ENCODE peak calls at places on chromosomes 7 and 10, in six cellular contexts. One of them, this sample, is unnamed. For H3K9me3 and H3K4me1, the result is how much of the 10 kb centered on the place peaks cover.

GRCh38 chr10:70528726-70529362 is 50.3 kb downstream of the PALD1 start:
- DNase-seq in Panc1: no peak
- DNase-seq in CD8-positive, alpha-beta T cell: no peak
- DNase-seq in adrenal gland: no peak
- DNase-seq in cardiac muscle cell: peak
- DNase-seq in lower lobe of right lung: no peak
- DNase-seq in this sample: no peak

GRCh38 chr10:86178401-86179142 is 188.0 kb downstream of the GRID1 start:
- DNase-seq in Panc1: no peak
- DNase-seq in CD8-positive, alpha-beta T cell: no peak
- DNase-seq in adrenal gland: no peak
- DNase-seq in cardiac muscle cell: peak
- DNase-seq in lower lobe of right lung: no peak
- DNase-seq in this sample: no peak

GRCh38 chr7:21771906-21772610 is 173.6 kb downstream of the CDCA7L start:
- DNase-seq in Panc1: no peak
- DNase-seq in CD8-positive, alpha-beta T cell: no peak
- DNase-seq in adrenal gland: no peak
- DNase-seq in cardiac muscle cell: peak
- DNase-seq in lower lobe of right lung: no peak
- DNase-seq in this sample: no peak

GRCh38 chr7:90596745-90597526 is 815 bp downstream of the CDK14 start:
- DNase-seq in Panc1: no peak
- DNase-seq in CD8-positive, alpha-beta T cell: no peak
- DNase-seq in adrenal gland: no peak
- DNase-seq in cardiac muscle cell: peak
- DNase-seq in lower lobe of right lung: no peak
- DNase-seq in this sample: no peak

GRCh38 chr7:142854505-142855400 is at the start of gene EPHB6:
- DNase-seq in Panc1: no peak
- DNase-seq in CD8-positive, alpha-beta T cell: peak
- DNase-seq in adrenal gland: peak
- DNase-seq in cardiac muscle cell: peak
- DNase-seq in lower lobe of right lung: peak
- DNase-seq in this sample: peak

GRCh38 chr7:50068850-50069551 is 24.0 kb downstream of the ZPBP start:
- DNase-seq in Panc1: peak
- DNase-seq in CD8-positive, alpha-beta T cell: no peak
- DNase-seq in adrenal gland: peak
- DNase-seq in cardiac muscle cell: no peak
- DNase-seq in lower lobe of right lung: no peak
- DNase-seq in this sample: peak

GRCh38 chr7:8290645-8291308 is 28.8 kb upstream of the ICA1 start:
- DNase-seq in Panc1: no peak
- DNase-seq in CD8-positive, alpha-beta T cell: no peak
- DNase-seq in adrenal gland: no peak
- DNase-seq in cardiac muscle cell: no peak
- DNase-seq in lower lobe of right lung: no peak
- DNase-seq in this sample: peak

GRCh38 chr7:48101352-48101751 is 12.3 kb downstream of the UPP1 start:
- DNase-seq in Panc1: no peak
- DNase-seq in CD8-positive, alpha-beta T cell: no peak
- DNase-seq in adrenal gland: no peak
- DNase-seq in cardiac muscle cell: no peak
- DNase-seq in lower lobe of right lung: no peak
- DNase-seq in this sample: no peak

GRCh38 chr10:99976886-99977391 is 32.8 kb downstream of the DNMBP start:
- DNase-seq in Panc1: no peak
- DNase-seq in CD8-positive, alpha-beta T cell: no peak
- DNase-seq in adrenal gland: peak
- DNase-seq in cardiac muscle cell: no peak
- DNase-seq in lower lobe of right lung: no peak
- DNase-seq in this sample: no peak

DNA sequence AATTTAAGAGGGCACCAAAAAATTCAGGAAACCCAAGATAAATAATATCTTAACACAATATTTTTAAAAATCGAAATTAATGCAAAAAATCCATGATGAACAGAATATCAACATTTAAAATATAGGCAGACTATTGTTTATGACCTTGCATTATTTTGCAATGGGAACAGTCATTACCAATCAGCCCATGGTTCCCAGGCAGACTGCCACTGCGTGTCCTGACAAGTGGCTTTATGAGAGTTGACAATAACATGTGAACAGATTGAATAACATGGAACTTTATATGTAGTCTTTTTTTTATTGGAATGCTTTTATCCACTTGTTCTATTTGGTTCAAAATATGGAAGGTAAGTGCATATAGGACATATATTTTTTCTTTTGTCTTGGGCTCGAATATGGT is 3.1 kb upstream of the AVPI1 start:
- DNase-seq in Panc1: no peak
- DNase-seq in CD8-positive, alpha-beta T cell: no peak
- DNase-seq in adrenal gland: no peak
- DNase-seq in cardiac muscle cell: no peak
- DNase-seq in lower lobe of right lung: no peak
- DNase-seq in this sample: peak
- H3K27ac ChIP-seq in Panc1: no peak
- H3K27ac ChIP-seq in CD8-positive, alpha-beta T cell: no peak
- H3K27ac ChIP-seq in adrenal gland: peak
- H3K27ac ChIP-seq in cardiac muscle cell: no peak
- H3K27ac ChIP-seq in lower lobe of right lung: peak
- H3K27ac ChIP-seq in this sample: peak

GRCh38 chr7:53245721-53246120 is 210.3 kb downstream of the POM121L12 start:
- DNase-seq in Panc1: no peak
- DNase-seq in CD8-positive, alpha-beta T cell: no peak
- DNase-seq in adrenal gland: no peak
- DNase-seq in cardiac muscle cell: no peak
- DNase-seq in lower lobe of right lung: no peak
- DNase-seq in this sample: no peak
- H3K9me3 ChIP-seq in Panc1: under half
- H3K9me3 ChIP-seq in CD8-positive, alpha-beta T cell: under half
- H3K9me3 ChIP-seq in adrenal gland: under half
- H3K9me3 ChIP-seq in cardiac muscle cell: under half
- H3K9me3 ChIP-seq in lower lobe of right lung: under half
- H3K9me3 ChIP-seq in this sample: under half

DNA sequence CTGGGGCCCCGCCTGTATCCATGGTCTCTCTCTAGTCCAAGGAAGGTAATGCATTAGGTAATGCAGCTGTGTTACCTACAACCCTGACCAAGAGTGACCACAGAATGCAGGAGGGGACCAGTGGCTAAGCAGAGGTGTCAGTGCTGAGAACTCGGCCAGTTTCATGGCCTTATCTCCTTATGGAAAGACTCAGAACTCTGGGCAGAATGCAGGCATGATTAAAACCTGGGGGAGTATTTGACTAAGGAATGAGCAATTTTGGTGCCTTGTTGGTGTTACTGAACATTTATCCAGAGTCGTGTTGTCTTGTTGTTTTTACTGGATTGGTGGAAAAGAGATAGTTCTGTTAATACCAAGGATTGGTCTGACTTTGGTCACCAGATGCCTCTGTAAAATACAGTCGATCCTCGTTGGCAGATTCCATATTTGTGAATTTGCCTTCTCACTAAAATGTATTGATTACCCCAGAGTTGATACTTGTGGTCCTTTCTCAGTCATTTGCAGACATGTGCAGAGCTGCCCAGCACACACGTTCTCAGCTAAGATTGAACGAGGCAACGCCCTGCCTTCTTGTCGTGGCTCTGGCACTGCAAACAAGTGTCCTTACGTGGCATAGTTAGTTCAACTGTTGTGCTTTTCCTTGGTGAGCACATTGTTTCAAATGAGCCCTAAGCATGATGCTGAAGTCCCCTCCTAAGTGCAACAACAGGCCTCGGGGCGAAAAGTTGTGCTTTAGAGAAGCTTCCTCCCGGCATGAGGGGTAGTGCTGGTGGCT is 135.7 kb upstream of the BTBD16 start:
- DNase-seq in Panc1: no peak
- DNase-seq in CD8-positive, alpha-beta T cell: no peak
- DNase-seq in adrenal gland: no peak
- DNase-seq in cardiac muscle cell: no peak
- DNase-seq in lower lobe of right lung: no peak
- DNase-seq in this sample: no peak
- H3K4me1 ChIP-seq in Panc1: half or more
- H3K4me1 ChIP-seq in CD8-positive, alpha-beta T cell: under half
- H3K4me1 ChIP-seq in adrenal gland: under half
- H3K4me1 ChIP-seq in cardiac muscle cell: half or more
- H3K4me1 ChIP-seq in lower lobe of right lung: under half
- H3K4me1 ChIP-seq in this sample: under half

DNA sequence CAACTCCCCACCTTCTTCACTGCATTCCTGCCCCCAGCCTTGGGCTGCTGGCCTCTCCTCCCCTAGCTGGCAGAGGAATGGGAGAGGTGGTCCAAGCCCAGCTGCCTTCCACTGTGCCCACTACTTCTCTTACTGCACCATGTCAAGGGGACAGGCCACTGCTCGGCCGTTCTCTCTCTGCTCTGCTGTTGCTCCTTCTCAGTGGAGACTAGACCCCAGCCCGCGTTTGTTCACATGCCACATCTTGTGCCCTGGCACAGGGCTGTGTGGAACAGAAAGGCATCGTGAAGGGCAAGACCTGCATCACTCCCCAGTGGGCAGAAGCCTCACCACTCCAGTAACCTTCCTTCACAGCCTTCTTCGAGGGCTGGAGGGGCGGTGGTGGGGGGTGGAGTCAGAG is 711 bp upstream of the CDHR3 start:
- DNase-seq in Panc1: no peak
- DNase-seq in CD8-positive, alpha-beta T cell: no peak
- DNase-seq in adrenal gland: no peak
- DNase-seq in cardiac muscle cell: no peak
- DNase-seq in lower lobe of right lung: no peak
- DNase-seq in this sample: no peak
- H3K27ac ChIP-seq in Panc1: no peak
- H3K27ac ChIP-seq in CD8-positive, alpha-beta T cell: no peak
- H3K27ac ChIP-seq in adrenal gland: no peak
- H3K27ac ChIP-seq in cardiac muscle cell: no peak
- H3K27ac ChIP-seq in lower lobe of right lung: peak
- H3K27ac ChIP-seq in this sample: peak

GRCh38 chr7:98691619-98692018 is 74.5 kb downstream of the NPTX2 start:
- DNase-seq in Panc1: no peak
- DNase-seq in CD8-positive, alpha-beta T cell: no peak
- DNase-seq in adrenal gland: no peak
- DNase-seq in cardiac muscle cell: no peak
- DNase-seq in lower lobe of right lung: no peak
- DNase-seq in this sample: no peak
- H3K9me3 ChIP-seq in Panc1: under half
- H3K9me3 ChIP-seq in CD8-positive, alpha-beta T cell: under half
- H3K9me3 ChIP-seq in adrenal gland: under half
- H3K9me3 ChIP-seq in cardiac muscle cell: under half
- H3K9me3 ChIP-seq in lower lobe of right lung: under half
- H3K9me3 ChIP-seq in this sample: under half

GRCh38 chr10:116444527-116445142 is 17.0 kb downstream of the PNLIPRP3 start:
- DNase-seq in Panc1: peak
- DNase-seq in CD8-positive, alpha-beta T cell: no peak
- DNase-seq in adrenal gland: peak
- DNase-seq in cardiac muscle cell: peak
- DNase-seq in lower lobe of right lung: no peak
- DNase-seq in this sample: no peak

GRCh38 chr10:116437076-116437692 is 9.5 kb downstream of the PNLIPRP3 start:
- DNase-seq in Panc1: no peak
- DNase-seq in CD8-positive, alpha-beta T cell: no peak
- DNase-seq in adrenal gland: no peak
- DNase-seq in cardiac muscle cell: no peak
- DNase-seq in lower lobe of right lung: no peak
- DNase-seq in this sample: no peak

GRCh38 chr10:116440330-116441030 is 12.8 kb downstream of the PNLIPRP3 start:
- DNase-seq in Panc1: no peak
- DNase-seq in CD8-positive, alpha-beta T cell: no peak
- DNase-seq in adrenal gland: no peak
- DNase-seq in cardiac muscle cell: no peak
- DNase-seq in lower lobe of right lung: no peak
- DNase-seq in this sample: no peak
- H3K4me1 ChIP-seq in Panc1: under half
- H3K4me1 ChIP-seq in CD8-positive, alpha-beta T cell: under half
- H3K4me1 ChIP-seq in adrenal gland: under half
- H3K4me1 ChIP-seq in cardiac muscle cell: under half
- H3K4me1 ChIP-seq in lower lobe of right lung: under half
- H3K4me1 ChIP-seq in this sample: under half

DNA sequence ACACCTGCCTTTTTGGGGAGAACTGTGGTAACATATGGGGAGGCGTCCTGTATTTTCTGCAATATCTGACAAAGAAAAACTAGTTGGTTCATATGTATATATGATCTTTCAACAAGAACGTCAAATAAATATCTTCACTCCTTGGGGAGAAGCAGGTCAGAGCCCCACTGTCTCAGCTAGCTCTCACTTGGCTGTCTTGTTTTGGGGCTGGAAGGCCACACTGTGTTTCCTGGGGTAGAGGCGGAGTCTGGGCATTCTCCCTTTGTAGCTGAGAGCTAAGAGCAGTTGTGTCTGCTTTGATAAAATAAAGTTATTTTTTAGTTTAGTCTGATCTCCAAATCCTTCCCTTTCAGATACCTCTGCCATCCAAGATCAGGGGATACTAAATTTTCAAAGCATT is 83.9 kb upstream of the IGFBP3 start:
- DNase-seq in Panc1: no peak
- DNase-seq in CD8-positive, alpha-beta T cell: no peak
- DNase-seq in adrenal gland: no peak
- DNase-seq in cardiac muscle cell: no peak
- DNase-seq in lower lobe of right lung: no peak
- DNase-seq in this sample: no peak
- H3K27ac ChIP-seq in Panc1: no peak
- H3K27ac ChIP-seq in CD8-positive, alpha-beta T cell: no peak
- H3K27ac ChIP-seq in adrenal gland: no peak
- H3K27ac ChIP-seq in cardiac muscle cell: no peak
- H3K27ac ChIP-seq in lower lobe of right lung: no peak
- H3K27ac ChIP-seq in this sample: no peak